ENCODE peak calls at places on chromosomes 12 and 14, in eight cellular contexts. One of them, this sample, is unnamed.

GRCh38 chr14:77037338-77037782 is 8.9 kb upstream of the IRF2BPL start:
- DNase-seq in right lobe of liver: no peak
- DNase-seq in transverse colon: no peak
- DNase-seq in tibial nerve: no peak
- DNase-seq in vagina: no peak
- DNase-seq in stomach: no peak
- DNase-seq in IMR-90: no peak
- DNase-seq in A549: no peak
- DNase-seq in this sample: no peak

GRCh38 chr12:116368196-116369194 is 91.0 kb upstream of the MED13L start:
- DNase-seq in right lobe of liver: peak
- DNase-seq in IMR-90: no peak
- DNase-seq in stomach: peak
- DNase-seq in vagina: no peak
- DNase-seq in tibial nerve: no peak
- DNase-seq in A549: peak
- DNase-seq in transverse colon: peak
- DNase-seq in this sample: no peak

GRCh38 chr12:1429980-1430379 is 164.4 kb downstream of the FBXL14 start:
- DNase-seq in tibial nerve: no peak
- DNase-seq in stomach: no peak
- DNase-seq in IMR-90: peak
- DNase-seq in right lobe of liver: no peak
- DNase-seq in vagina: no peak
- DNase-seq in A549: no peak
- DNase-seq in transverse colon: no peak
- DNase-seq in this sample: peak

GRCh38 chr12:71250186-71250585 is 92.4 kb upstream of the TSPAN8 start:
- DNase-seq in stomach: no peak
- DNase-seq in tibial nerve: no peak
- DNase-seq in vagina: no peak
- DNase-seq in IMR-90: no peak
- DNase-seq in transverse colon: no peak
- DNase-seq in A549: no peak
- DNase-seq in right lobe of liver: no peak
- DNase-seq in this sample: no peak

GRCh38 chr12:53675701-53676607 is at the start of gene ATP5MC2:
- DNase-seq in tibial nerve: peak
- DNase-seq in right lobe of liver: peak
- DNase-seq in IMR-90: peak
- DNase-seq in vagina: peak
- DNase-seq in stomach: peak
- DNase-seq in A549: peak
- DNase-seq in transverse colon: peak
- DNase-seq in this sample: peak

GRCh38 chr14:21257395-21258193 is 11.6 kb downstream of the HNRNPC start:
- DNase-seq in tibial nerve: no peak
- DNase-seq in transverse colon: no peak
- DNase-seq in IMR-90: no peak
- DNase-seq in vagina: no peak
- DNase-seq in stomach: no peak
- DNase-seq in A549: no peak
- DNase-seq in right lobe of liver: no peak
- DNase-seq in this sample: peak

GRCh38 chr14:51513933-51514332 is 137.8 kb upstream of the FRMD6 start:
- DNase-seq in vagina: no peak
- DNase-seq in stomach: no peak
- DNase-seq in A549: no peak
- DNase-seq in right lobe of liver: no peak
- DNase-seq in IMR-90: no peak
- DNase-seq in transverse colon: no peak
- DNase-seq in tibial nerve: no peak
- DNase-seq in this sample: no peak

GRCh38 chr14:30240002-30240401 is 312.4 kb upstream of the PRKD1 start:
- DNase-seq in right lobe of liver: no peak
- DNase-seq in A549: no peak
- DNase-seq in tibial nerve: no peak
- DNase-seq in transverse colon: no peak
- DNase-seq in vagina: no peak
- DNase-seq in stomach: no peak
- DNase-seq in IMR-90: no peak
- DNase-seq in this sample: no peak

GRCh38 chr14:105249175-105250007 is 1.1 kb downstream of the BTBD6 start:
- DNase-seq in tibial nerve: no peak
- DNase-seq in IMR-90: peak
- DNase-seq in right lobe of liver: no peak
- DNase-seq in transverse colon: peak
- DNase-seq in vagina: no peak
- DNase-seq in stomach: peak
- DNase-seq in A549: peak
- DNase-seq in this sample: peak

GRCh38 chr12:105102673-105103072 is 4.9 kb upstream of the WASHC4 start:
- DNase-seq in vagina: no peak
- DNase-seq in IMR-90: no peak
- DNase-seq in tibial nerve: no peak
- DNase-seq in transverse colon: no peak
- DNase-seq in stomach: no peak
- DNase-seq in A549: no peak
- DNase-seq in right lobe of liver: no peak
- DNase-seq in this sample: no peak

GRCh38 chr12:130412384-130412783 is 74.7 kb downstream of the PIWIL1 start:
- DNase-seq in right lobe of liver: no peak
- DNase-seq in IMR-90: no peak
- DNase-seq in vagina: no peak
- DNase-seq in stomach: no peak
- DNase-seq in A549: no peak
- DNase-seq in transverse colon: no peak
- DNase-seq in tibial nerve: no peak
- DNase-seq in this sample: no peak

GRCh38 chr14:105006831-105007592 is 13.9 kb downstream of the CDCA4 start:
- DNase-seq in IMR-90: no peak
- DNase-seq in tibial nerve: no peak
- DNase-seq in right lobe of liver: peak
- DNase-seq in vagina: no peak
- DNase-seq in A549: no peak
- DNase-seq in transverse colon: no peak
- DNase-seq in stomach: no peak
- DNase-seq in this sample: no peak

GRCh38 chr12:20220339-20220738 is 148.0 kb upstream of the PDE3A start:
- DNase-seq in IMR-90: peak
- DNase-seq in vagina: no peak
- DNase-seq in transverse colon: no peak
- DNase-seq in tibial nerve: no peak
- DNase-seq in right lobe of liver: no peak
- DNase-seq in stomach: no peak
- DNase-seq in A549: peak
- DNase-seq in this sample: peak

GRCh38 chr14:68667313-68667791 is 125.5 kb downstream of the ZFP36L1 start:
- DNase-seq in tibial nerve: no peak
- DNase-seq in A549: no peak
- DNase-seq in vagina: no peak
- DNase-seq in IMR-90: peak
- DNase-seq in transverse colon: no peak
- DNase-seq in stomach: no peak
- DNase-seq in right lobe of liver: no peak
- DNase-seq in this sample: no peak

GRCh38 chr12:48084066-48084465 is 21.8 kb downstream of the SENP1 start:
- DNase-seq in A549: peak
- DNase-seq in right lobe of liver: no peak
- DNase-seq in vagina: no peak
- DNase-seq in tibial nerve: no peak
- DNase-seq in transverse colon: no peak
- DNase-seq in stomach: no peak
- DNase-seq in IMR-90: peak
- DNase-seq in this sample: no peak

GRCh38 chr12:93243689-93244513 is 133.8 kb upstream of the NUDT4 start:
- DNase-seq in transverse colon: peak
- DNase-seq in tibial nerve: no peak
- DNase-seq in right lobe of liver: no peak
- DNase-seq in stomach: no peak
- DNase-seq in IMR-90: peak
- DNase-seq in vagina: no peak
- DNase-seq in A549: peak
- DNase-seq in this sample: peak

GRCh38 chr12:14868916-14869315 is 16.7 kb downstream of the MGP start:
- DNase-seq in vagina: no peak
- DNase-seq in tibial nerve: no peak
- DNase-seq in transverse colon: no peak
- DNase-seq in stomach: no peak
- DNase-seq in IMR-90: peak
- DNase-seq in right lobe of liver: no peak
- DNase-seq in A549: peak
- DNase-seq in this sample: no peak

GRCh38 chr14:54786191-54786755 is 116.4 kb downstream of the GCH1 start:
- DNase-seq in stomach: no peak
- DNase-seq in tibial nerve: no peak
- DNase-seq in A549: no peak
- DNase-seq in right lobe of liver: no peak
- DNase-seq in vagina: no peak
- DNase-seq in IMR-90: no peak
- DNase-seq in transverse colon: no peak
- DNase-seq in this sample: peak

GRCh38 chr14:72420749-72421452 is 473.0 kb downstream of the DPF3 start:
- DNase-seq in A549: peak
- DNase-seq in transverse colon: peak
- DNase-seq in tibial nerve: peak
- DNase-seq in vagina: no peak
- DNase-seq in IMR-90: peak
- DNase-seq in stomach: peak
- DNase-seq in right lobe of liver: peak
- DNase-seq in this sample: peak

GRCh38 chr12:82225871-82226270 is 132.3 kb downstream of the CCDC59 start:
- DNase-seq in A549: no peak
- DNase-seq in right lobe of liver: no peak
- DNase-seq in IMR-90: no peak
- DNase-seq in tibial nerve: no peak
- DNase-seq in stomach: no peak
- DNase-seq in transverse colon: no peak
- DNase-seq in vagina: no peak
- DNase-seq in this sample: no peak

GRCh38 chr14:89417111-89417468 is at the start of gene FOXN3:
- DNase-seq in stomach: peak
- DNase-seq in transverse colon: peak
- DNase-seq in IMR-90: peak
- DNase-seq in vagina: no peak
- DNase-seq in tibial nerve: peak
- DNase-seq in A549: peak
- DNase-seq in right lobe of liver: peak
- DNase-seq in this sample: peak
- TF ChIP-seq POLR2A in stomach: no peak
- TF ChIP-seq POLR2A in transverse colon: peak
- TF ChIP-seq POLR2A in IMR-90: no peak
- TF ChIP-seq POLR2A in vagina: no peak
- TF ChIP-seq POLR2A in tibial nerve: peak
- TF ChIP-seq POLR2A in A549: no peak
- TF ChIP-seq POLR2A in right lobe of liver: peak
- TF ChIP-seq POLR2A in this sample: no peak

DNA sequence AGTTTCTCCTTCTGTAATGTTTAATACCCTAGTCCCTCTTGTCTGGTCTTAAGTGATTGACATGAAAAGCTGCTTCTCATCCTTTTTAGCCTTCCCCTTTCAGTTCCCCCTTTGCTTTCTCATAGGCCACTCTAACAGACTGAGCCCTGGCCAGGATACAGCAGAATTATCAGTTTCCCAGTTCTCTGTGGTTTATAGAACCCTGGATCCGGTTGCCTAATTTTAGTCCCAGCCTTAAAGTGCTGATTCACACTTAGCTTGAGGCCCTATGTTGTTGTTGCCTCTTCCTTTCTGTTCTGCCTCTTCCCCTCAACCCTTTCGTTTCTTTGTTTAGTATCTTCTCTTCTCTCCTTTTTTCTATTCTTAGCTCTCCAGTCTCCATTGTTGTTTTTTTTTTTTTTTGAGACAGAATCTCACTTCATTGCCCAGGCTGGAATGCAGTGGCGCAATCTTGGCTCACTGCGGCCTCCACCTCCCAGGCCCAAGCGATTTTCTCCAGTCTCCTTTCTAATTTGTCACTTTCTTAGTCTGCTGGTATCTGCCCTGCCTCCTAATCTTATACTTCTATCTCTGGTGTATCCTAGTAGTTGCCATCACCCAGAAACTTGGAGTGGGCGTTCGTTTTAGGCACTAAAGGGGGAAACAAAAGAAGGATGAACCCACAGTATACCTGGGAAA is 2.9 kb upstream of the BIN2 start:
- DNase-seq in IMR-90: peak
- DNase-seq in A549: peak
- DNase-seq in stomach: no peak
- DNase-seq in right lobe of liver: no peak
- DNase-seq in transverse colon: no peak
- DNase-seq in tibial nerve: no peak
- DNase-seq in vagina: no peak
- DNase-seq in this sample: peak
- TF ChIP-seq POLR2A in IMR-90: no peak
- TF ChIP-seq POLR2A in A549: no peak
- TF ChIP-seq POLR2A in stomach: no peak
- TF ChIP-seq POLR2A in right lobe of liver: no peak
- TF ChIP-seq POLR2A in transverse colon: no peak
- TF ChIP-seq POLR2A in tibial nerve: no peak
- TF ChIP-seq POLR2A in vagina: no peak
- TF ChIP-seq POLR2A in this sample: no peak

GRCh38 chr12:113088971-113089756 is 32.6 kb downstream of the DTX1 start:
- DNase-seq in stomach: no peak
- DNase-seq in A549: no peak
- DNase-seq in vagina: no peak
- DNase-seq in transverse colon: peak
- DNase-seq in IMR-90: no peak
- DNase-seq in right lobe of liver: no peak
- DNase-seq in tibial nerve: no peak
- DNase-seq in this sample: no peak
- TF ChIP-seq POLR2A in stomach: no peak
- TF ChIP-seq POLR2A in A549: no peak
- TF ChIP-seq POLR2A in vagina: no peak
- TF ChIP-seq POLR2A in transverse colon: no peak
- TF ChIP-seq POLR2A in IMR-90: no peak
- TF ChIP-seq POLR2A in right lobe of liver: no peak
- TF ChIP-seq POLR2A in tibial nerve: no peak
- TF ChIP-seq POLR2A in this sample: no peak

DNA sequence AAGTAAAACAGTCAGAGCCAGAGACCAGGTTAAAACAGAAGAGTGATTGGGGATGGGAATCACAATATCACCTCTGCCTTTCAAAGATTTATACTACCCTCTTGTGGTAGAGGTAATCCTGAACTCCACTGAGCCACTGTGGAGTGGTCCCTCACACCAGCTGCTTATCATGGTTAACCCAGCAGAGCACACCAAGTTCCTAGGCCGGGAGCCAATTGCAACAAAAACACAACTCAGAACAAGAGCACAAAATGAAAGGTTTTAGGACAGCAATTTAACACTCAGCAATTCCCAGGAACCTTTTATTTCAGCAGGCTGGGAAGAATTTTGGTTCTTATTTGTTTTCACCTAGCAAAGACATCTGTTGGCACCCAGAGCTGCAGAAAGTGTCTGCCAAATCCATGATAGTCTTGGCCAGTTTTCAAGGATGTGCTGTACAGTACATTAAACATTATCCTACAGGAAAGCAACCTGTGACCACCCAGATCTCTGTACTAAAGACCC is 220.5 kb upstream of the ATXN7L3B start:
- DNase-seq in transverse colon: no peak
- DNase-seq in tibial nerve: peak
- DNase-seq in stomach: no peak
- DNase-seq in IMR-90: no peak
- DNase-seq in vagina: no peak
- DNase-seq in right lobe of liver: no peak
- DNase-seq in A549: peak
- DNase-seq in this sample: peak
- TF ChIP-seq POLR2A in transverse colon: no peak
- TF ChIP-seq POLR2A in tibial nerve: no peak
- TF ChIP-seq POLR2A in stomach: no peak
- TF ChIP-seq POLR2A in IMR-90: no peak
- TF ChIP-seq POLR2A in vagina: no peak
- TF ChIP-seq POLR2A in right lobe of liver: no peak
- TF ChIP-seq POLR2A in A549: no peak
- TF ChIP-seq POLR2A in this sample: no peak

This sample was measured in NB4.